ENCODE peak calls at places on chromosomes 4 and X, in eight cellular contexts. S, A, D, V, L, Q, E and X are unnamed samples.

GRCh38 chr4:129446074-129446473 is 350.1 kb downstream of the C4orf33 start:
- DNase-seq in S (no peak), A (peak; percentile 50), D (no peak), V (no peak), L (no peak), Q (no peak), E (no peak), X (no peak)

GRCh38 chr4:87363552-87363951 is 27.4 kb downstream of the HSD17B11 start:
- DNase-seq in S (no peak), A (no peak), D (peak; percentile 37), V (no peak), L (no peak), Q (no peak), E (no peak), X (no peak)

GRCh38 chr4:105474110-105474518 is 252 bp upstream of the PPA2 start:
- DNase-seq in S (no peak), A (peak; percentile 81), D (peak; percentile 76), V (peak; percentile 90), L (no peak), Q (peak; percentile 93), E (peak; percentile 88), X (no peak)

GRCh38 chrX:102712967-102713677 is 874 bp downstream of the GPRASP2 start:
- DNase-seq in S (no peak), A (peak; percentile 34), D (peak; percentile 72), V (peak; percentile 61), L (no peak), Q (peak; percentile 51), E (peak; percentile 68), X (no peak)

GRCh38 chr4:85824166-85824945 is 349.4 kb downstream of the ARHGAP24 start:
- DNase-seq in S (no peak), A (no peak), D (peak; percentile 40), V (no peak), L (no peak), Q (no peak), E (no peak), X (no peak)

GRCh38 chr4:184937030-184937710 is 81.1 kb upstream of the HELT start:
- DNase-seq in S (peak; percentile 16), A (no peak), D (no peak), V (peak; percentile 15), L (no peak), Q (no peak), E (no peak), X (no peak)

GRCh38 chrX:9857575-9857974 is 71.3 kb downstream of the SHROOM2 start:
- DNase-seq in S (no peak), A (no peak), D (no peak), V (no peak), L (no peak), Q (no peak), E (no peak), X (no peak)

GRCh38 chr4:183987987-183988392 is 82.9 kb downstream of the STOX2 start:
- DNase-seq in S (no peak), A (peak; percentile 95), D (peak; percentile 95), V (peak; percentile 58), L (peak; percentile 72), Q (peak; percentile 77), E (peak; percentile 94), X (no peak)

GRCh38 chrX:52262195-52262546 is 77.5 kb downstream of the MAGED4 start:
- DNase-seq in S (no peak), A (no peak), D (no peak), V (no peak), L (no peak), Q (no peak), E (peak; percentile 1), X (no peak)

GRCh38 chr4:40995850-40996249 is 218.5 kb downstream of the APBB2 start:
- DNase-seq in S (no peak), A (no peak), D (peak; percentile 52), V (no peak), L (no peak), Q (no peak), E (peak; percentile 44), X (no peak)

GRCh38 chr4:29805871-29806480 is 914.2 kb upstream of the PCDH7 start:
- DNase-seq in S (no peak), A (no peak), D (no peak), V (no peak), L (no peak), Q (no peak), E (no peak), X (no peak)
- TF ChIP-seq CTCF in S (no peak), A (no peak), D (no peak), V (no peak), L (no peak), Q (no peak), E (no peak), X (no peak)

DNA sequence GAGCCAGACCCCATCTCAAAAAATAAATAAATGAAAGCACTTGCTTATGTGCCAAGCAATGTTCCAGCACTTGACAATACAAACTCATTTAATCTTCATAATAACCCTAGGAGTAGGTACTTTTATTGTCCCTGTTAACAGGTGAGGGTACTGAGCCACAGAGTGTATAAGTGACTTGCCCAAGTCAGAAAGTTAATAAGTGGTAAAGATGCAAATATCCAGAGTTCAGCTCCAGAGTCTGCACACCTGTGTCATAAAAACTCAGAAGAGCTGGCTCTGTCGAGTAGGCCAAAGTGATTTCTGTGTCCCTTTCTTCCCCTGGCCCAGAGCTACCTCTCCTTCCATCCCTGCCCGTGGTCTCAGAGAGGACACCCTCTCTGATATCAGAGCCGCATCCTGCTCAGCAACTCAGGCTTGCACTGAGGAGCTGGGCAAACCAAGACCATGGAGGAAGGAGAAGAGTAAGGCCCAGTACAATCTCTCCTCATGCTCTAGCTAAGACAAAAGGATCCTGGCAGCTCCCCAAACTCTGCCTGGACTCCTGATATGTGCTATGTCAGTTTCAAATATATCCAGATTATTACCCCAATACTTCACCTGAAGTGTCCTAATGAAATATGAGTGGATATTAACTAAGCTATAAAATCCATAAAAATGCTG is 136.3 kb downstream of the HS6ST2 start:
- DNase-seq in S (no peak), A (no peak), D (no peak), V (peak; percentile 19), L (no peak), Q (no peak), E (no peak), X (no peak)
- TF ChIP-seq CTCF in S (no peak), A (no peak), D (no peak), V (no peak), L (no peak), Q (no peak), E (no peak), X (no peak)

GRCh38 chrX:113950081-113950678 is 633.7 kb upstream of the HTR2C start:
- DNase-seq in S (no peak), A (no peak), D (no peak), V (no peak), L (no peak), Q (no peak), E (no peak), X (no peak)

GRCh38 chrX:113947548-113947947 is 636.3 kb upstream of the HTR2C start:
- DNase-seq in S (no peak), A (no peak), D (no peak), V (no peak), L (no peak), Q (no peak), E (no peak), X (no peak)
- TF ChIP-seq CTCF in S (no peak), A (no peak), D (no peak), V (no peak), L (no peak), Q (no peak), E (no peak), X (no peak)

DNA sequence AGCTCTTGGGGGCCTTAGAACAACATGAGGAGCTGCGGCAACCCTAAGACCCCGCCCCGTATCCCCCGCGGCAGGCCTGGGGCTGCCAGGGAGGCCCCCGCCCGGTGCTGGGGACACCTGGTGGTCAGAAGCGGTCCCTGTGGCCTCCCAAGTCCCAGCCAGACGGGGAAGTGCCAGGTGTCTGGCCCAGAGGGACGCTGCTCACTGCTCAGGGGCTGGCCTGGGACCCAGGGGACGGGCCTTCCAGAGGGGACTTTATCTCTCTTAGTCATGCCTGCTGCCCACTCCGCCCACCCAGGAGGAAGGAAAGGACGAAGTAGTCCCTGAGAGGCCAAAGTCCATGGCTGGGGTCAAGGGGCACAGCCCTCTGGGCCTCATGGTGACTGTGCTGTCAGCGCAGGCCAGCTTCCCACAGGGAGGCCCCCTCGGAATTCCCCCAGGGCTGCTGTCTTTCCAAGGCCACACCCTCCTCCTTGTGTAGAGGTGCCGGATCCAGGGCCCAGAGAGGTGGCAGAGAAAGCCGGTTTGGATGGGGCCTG is 31.0 kb upstream of the HTRA3 start:
- DNase-seq in S (no peak), A (no peak), D (no peak), V (no peak), L (no peak), Q (no peak), E (no peak), X (no peak)
- TF ChIP-seq CTCF in S (no peak), A (peak; percentile 67), D (peak; percentile 35), V (no peak), L (no peak), Q (peak; percentile 15), E (peak; percentile 42), X (no peak)

DNA sequence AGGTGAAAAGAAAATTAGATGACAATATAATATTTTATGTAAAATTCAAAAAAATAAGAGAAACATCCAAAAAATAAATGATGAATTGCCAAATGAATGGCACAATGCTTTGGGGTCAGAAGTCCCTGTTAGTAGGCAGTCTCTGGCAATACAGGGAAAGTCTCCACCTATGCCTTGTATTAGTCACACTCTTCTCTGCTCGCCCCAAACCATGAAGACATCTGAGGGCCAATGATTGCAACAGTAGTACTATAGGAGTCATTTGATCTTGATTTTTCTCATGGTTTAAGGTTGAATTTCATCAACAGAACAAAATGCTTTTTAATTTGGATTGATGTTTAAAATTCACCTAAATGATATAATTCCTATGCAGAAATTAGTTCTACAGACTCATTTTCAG is 3.9 kb upstream of the PRSS12 start:
- DNase-seq in S (no peak), A (no peak), D (no peak), V (no peak), L (no peak), Q (no peak), E (no peak), X (no peak)
- TF ChIP-seq CTCF in S (no peak), A (no peak), D (no peak), V (no peak), L (no peak), Q (no peak), E (no peak), X (no peak)

GRCh38 chrX:30489323-30489722 is 88.2 kb downstream of the TASL start:
- DNase-seq in S (no peak), A (no peak), D (no peak), V (no peak), L (no peak), Q (no peak), E (no peak), X (no peak)
- TF ChIP-seq CTCF in S (no peak), A (peak; percentile 12), D (no peak), V (no peak), L (no peak), Q (no peak), E (no peak), X (no peak)

DNA sequence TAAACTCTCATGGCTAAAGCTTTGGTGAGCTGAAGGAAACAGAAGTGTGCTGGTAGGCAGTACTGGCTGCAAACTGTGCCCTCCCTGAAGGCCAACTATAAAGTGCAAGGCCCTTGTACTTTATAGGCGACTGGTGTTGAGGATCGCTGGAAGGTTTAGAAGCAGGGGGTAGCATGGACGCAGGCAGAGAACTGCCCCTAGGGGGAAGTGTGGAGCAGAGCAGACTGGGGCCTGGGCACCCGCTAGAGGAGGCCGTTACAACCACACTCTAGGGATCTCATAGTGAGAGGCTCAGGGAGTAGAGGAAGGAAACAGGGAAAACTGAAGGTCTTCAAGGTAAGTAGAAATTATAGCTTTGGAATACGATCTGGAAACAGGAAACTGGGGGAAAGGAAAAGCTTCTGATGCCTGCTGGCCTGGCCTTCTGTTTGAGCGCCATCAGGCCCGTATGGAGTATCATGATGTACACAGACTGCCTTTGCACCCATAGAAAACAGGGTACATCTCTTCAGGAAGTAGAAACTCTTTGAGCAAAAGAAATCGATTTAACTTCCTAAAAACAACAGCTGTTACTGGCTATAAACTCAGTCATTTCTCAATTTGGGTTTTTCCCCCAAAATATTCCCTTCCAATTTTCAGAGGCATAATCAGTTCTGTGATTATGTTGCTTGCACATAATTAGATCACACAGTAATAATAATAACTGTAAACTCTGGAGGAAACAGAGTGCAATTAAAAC is 23.9 kb upstream of the TMSB4X start:
- DNase-seq in S (no peak), A (no peak), D (no peak), V (peak; percentile 52), L (no peak), Q (peak; percentile 61), E (no peak), X (no peak)
- TF ChIP-seq CTCF in S (no peak), A (peak; percentile 38), D (peak; percentile 40), V (peak; percentile 44), L (peak; percentile 79), Q (no peak), E (peak; percentile 8), X (no peak)